ENCODE peak calls at places on chromosomes 2 and 18, in five cellular contexts. K is psoas muscle, N is foreskin fibroblast, G is transverse colon, F is progenitor cell of endocrine pancreas. X is an unnamed sample.

GRCh38 chr2:24403168-24403850 is 43.0 kb upstream of the ITSN2 start:
- DNase-seq in K (no peak), N (no peak), G (no peak), F (no peak), X (no peak)

GRCh38 chr2:55712477-55713060 is 18.9 kb upstream of the PNPT1 start:
- DNase-seq in K (no peak), N (no peak), G (no peak), F (no peak), X (no peak)

GRCh38 chr2:101625387-101625786 is 72.1 kb upstream of the MAP4K4 start:
- DNase-seq in K (no peak), N (no peak), G (no peak), F (no peak), X (no peak)

GRCh38 chr2:56215911-56216310 is 32.1 kb downstream of the CCDC85A start:
- DNase-seq in K (no peak), N (no peak), G (no peak), F (no peak), X (no peak)

GRCh38 chr18:47513036-47513435 is 261.6 kb upstream of the SKOR2 start:
- DNase-seq in K (no peak), N (no peak), G (no peak), F (no peak), X (no peak)

GRCh38 chr2:38406597-38407110 is 29.6 kb upstream of the ATL2 start:
- DNase-seq in K (peak; percentile 64), N (no peak), G (no peak), F (no peak), X (no peak)

GRCh38 chr2:159584796-159585195 is 31.6 kb downstream of the BAZ2B start:
- DNase-seq in K (no peak), N (no peak), G (no peak), F (no peak), X (no peak)

GRCh38 chr2:219772697-219773096 is 145.3 kb downstream of the SLC4A3 start:
- DNase-seq in K (no peak), N (no peak), G (no peak), F (no peak), X (no peak)

GRCh38 chr18:30889582-30890301 is 152.8 kb downstream of the DSC3 start:
- DNase-seq in K (no peak), N (no peak), G (no peak), F (no peak), X (no peak)

GRCh38 chr2:170812716-170813585 is 3.7 kb upstream of the GAD1 start:
- DNase-seq in K (no peak), N (peak; percentile 73), G (no peak), F (no peak), X (no peak)

GRCh38 chr2:172102159-172102857 is 392 bp downstream of the DLX2 start:
- DNase-seq in K (peak; percentile 59), N (peak; percentile 81), G (no peak), F (no peak), X (peak; percentile 57)

GRCh38 chr2:696463-696862 is 19.3 kb upstream of the TMEM18 start:
- DNase-seq in K (no peak), N (no peak), G (no peak), F (no peak), X (no peak)

GRCh38 chr2:43052944-43053306 is 173.5 kb downstream of the ZFP36L2 start:
- DNase-seq in K (no peak), N (no peak), G (no peak), F (no peak), X (no peak)

GRCh38 chr18:703660-704018 is 8.8 kb downstream of the ENOSF1 start:
- DNase-seq in K (no peak), N (no peak), G (no peak), F (no peak), X (no peak)

GRCh38 chr2:74856004-74856578 is 22.2 kb downstream of the HK2 start:
- DNase-seq in K (no peak), N (no peak), G (peak; percentile 67), F (no peak), X (no peak)

GRCh38 chr18:69944434-69944833 is 3.2 kb downstream of the CD226 start:
- DNase-seq in K (no peak), N (no peak), G (no peak), F (no peak), X (no peak)

GRCh38 chr2:221674446-221674845 is 102.3 kb upstream of the EPHA4 start:
- DNase-seq in K (no peak), N (no peak), G (no peak), F (no peak), X (no peak)

GRCh38 chr2:226869371-226869770 is 33.5 kb downstream of the RHBDD1 start:
- DNase-seq in K (no peak), N (peak; percentile 35), G (no peak), F (no peak), X (no peak)

GRCh38 chr18:70931942-70932814 is 643.3 kb downstream of the SOCS6 start:
- DNase-seq in K (no peak), N (no peak), G (no peak), F (no peak), X (no peak)

GRCh38 chr2:72779495-72779894 is 46.3 kb downstream of the EXOC6B start:
- DNase-seq in K (no peak), N (no peak), G (no peak), F (no peak), X (no peak)

GRCh38 chr2:74041182-74041581 is 56.5 kb downstream of the TET3 start:
- DNase-seq in K (no peak), N (no peak), G (no peak), F (no peak), X (no peak)

GRCh38 chr2:62287895-62288589 is 92.1 kb downstream of the B3GNT2 start:
- DNase-seq in K (peak; percentile 74), N (no peak), G (peak; percentile 77), F (no peak), X (peak; percentile 38)

GRCh38 chr18:34709104-34709503 is 994 bp upstream of the DTNA start:
- DNase-seq in K (peak; percentile 55), N (peak; percentile 88), G (no peak), F (no peak), X (no peak)

GRCh38 chr18:45567123-45567522 is 48.2 kb upstream of the SLC14A2 start:
- DNase-seq in K (no peak), N (no peak), G (no peak), F (no peak), X (no peak)

GRCh38 chr2:84741182-84741822 is 139.6 kb downstream of the TRABD2A start:
- DNase-seq in K (no peak), N (peak; percentile 36), G (peak; percentile 39), F (no peak), X (peak; percentile 44)

GRCh38 chr2:189022002-189022401 is 47.8 kb downstream of the COL3A1 start:
- DNase-seq in K (no peak), N (peak; percentile 94), G (no peak), F (no peak), X (no peak)

GRCh38 chr2:156598563-156598962 is 162.4 kb downstream of the GPD2 start:
- DNase-seq in K (no peak), N (no peak), G (no peak), F (no peak), X (no peak)

GRCh38 chr18:6015364-6015763 is 120.0 kb upstream of the TMEM200C start:
- DNase-seq in K (no peak), N (no peak), G (no peak), F (no peak), X (no peak)

GRCh38 chr18:60292186-60292585 is 80.4 kb downstream of the MC4R start:
- DNase-seq in K (no peak), N (no peak), G (no peak), F (no peak), X (no peak)

GRCh38 chr2:113896791-113897190 is 6.9 kb downstream of the ACTR3 start:
- DNase-seq in K (no peak), N (no peak), G (no peak), F (no peak), X (no peak)

GRCh38 chr2:197079414-197079813 is 152.9 kb upstream of the PGAP1 start:
- DNase-seq in K (no peak), N (no peak), G (no peak), F (no peak), X (no peak)

DNA sequence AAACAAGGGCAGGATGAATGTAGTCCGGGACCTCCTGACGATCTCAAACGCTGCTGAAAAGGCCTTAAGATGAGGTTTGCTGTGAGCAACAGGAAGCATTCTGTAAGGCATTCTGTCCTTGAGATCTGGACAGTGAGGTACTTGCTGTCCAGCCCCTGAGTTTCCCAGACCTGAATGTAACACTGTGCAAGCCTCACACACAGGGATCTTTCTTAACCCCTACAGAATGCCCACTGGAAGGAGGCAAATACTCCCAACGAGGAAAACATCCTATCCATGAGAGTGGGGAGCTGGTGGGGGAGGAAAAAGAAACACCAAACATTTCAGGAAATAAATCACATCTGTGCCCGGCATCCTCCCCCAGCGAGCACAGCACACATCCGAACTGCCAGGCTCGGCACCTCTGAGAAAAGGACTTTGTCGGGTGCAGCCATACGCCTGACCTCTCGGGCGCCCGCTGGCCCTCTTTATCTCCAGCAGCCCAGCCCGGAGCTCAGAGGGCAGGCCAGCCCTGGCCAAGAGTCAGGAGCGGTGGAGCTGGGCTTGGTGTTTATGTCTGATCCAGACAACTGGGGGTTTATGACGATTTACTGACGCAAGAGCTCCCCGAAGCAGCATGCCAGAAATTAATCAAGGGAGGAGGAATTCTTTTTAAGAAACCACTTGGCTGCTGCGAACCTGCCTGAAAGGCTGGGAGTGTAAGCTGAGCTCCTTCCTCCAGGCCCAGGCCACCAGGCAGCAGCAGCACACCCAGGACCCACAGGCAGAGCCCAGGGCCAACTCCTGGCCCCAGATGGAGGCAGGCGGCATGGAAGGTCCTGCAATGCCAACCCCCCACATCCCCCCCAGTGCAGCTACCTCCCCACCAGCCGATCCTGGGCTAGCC is 72.3 kb downstream of the HDAC4 start:
- DNase-seq in K (peak; percentile 90), N (peak; percentile 45), G (peak; percentile 65), F (no peak), X (peak; percentile 14)
- TF ChIP-seq CTCF in K (no peak), N (no peak), G (no peak), F (no peak), X (no peak)

DNA sequence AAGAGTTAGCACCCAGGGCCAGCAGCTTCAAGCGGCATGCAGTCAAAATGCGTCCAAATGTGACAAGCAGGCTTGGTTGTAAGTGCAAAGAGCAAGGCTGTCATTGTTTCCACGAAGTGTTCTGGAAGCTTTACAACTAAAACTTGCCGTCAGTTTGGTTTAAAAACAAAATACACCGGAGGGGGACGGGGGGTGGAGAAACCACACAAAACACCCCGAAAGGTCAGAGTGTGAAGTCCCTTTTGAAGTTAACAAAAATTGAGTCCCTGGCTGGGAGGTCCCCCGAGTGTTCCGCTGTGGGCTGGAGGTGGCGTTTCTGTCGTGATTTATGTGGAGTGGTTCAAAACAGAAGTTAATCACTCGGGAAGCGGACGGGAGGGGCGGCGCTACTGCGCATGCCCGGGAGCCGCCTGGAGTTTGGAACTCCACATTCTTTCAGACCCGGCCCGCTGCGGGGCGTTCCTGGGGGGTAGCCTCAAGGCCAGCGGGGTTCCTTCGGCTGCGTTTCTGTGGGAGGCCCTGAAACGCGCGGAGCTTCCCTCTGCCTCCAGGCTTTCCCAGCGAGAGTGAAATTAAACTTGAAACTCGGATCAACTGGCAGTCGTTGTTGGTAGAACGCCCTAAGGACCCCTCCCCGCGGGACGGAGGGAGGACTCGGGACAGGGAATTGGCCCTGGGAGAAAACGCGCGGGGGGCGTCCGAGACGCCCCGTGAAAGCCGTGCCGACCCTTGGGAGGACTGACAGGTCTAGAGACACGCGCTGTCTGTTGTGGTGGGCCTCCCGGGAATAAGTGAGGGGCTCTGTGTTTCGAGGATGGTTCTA is 1.4 kb downstream of the TGIF1 start:
- DNase-seq in K (peak; percentile 96), N (peak; percentile 89), G (peak; percentile 95), F (peak; percentile 85), X (peak; percentile 75)
- TF ChIP-seq CTCF in K (no peak), N (no peak), G (no peak), F (no peak), X (no peak)

GRCh38 chr2:18149660-18150246 is 271.3 kb downstream of the KCNS3 start:
- DNase-seq in K (no peak), N (peak; percentile 29), G (no peak), F (no peak), X (no peak)
- TF ChIP-seq CTCF in K (peak; percentile 79), N (peak; percentile 78), G (peak; percentile 68), F (peak; percentile 81), X (no peak)

GRCh38 chr18:72155327-72155726 is 388.8 kb downstream of the CBLN2 start:
- DNase-seq in K (no peak), N (no peak), G (no peak), F (no peak), X (no peak)
- TF ChIP-seq CTCF in K (no peak), N (no peak), G (no peak), F (no peak), X (no peak)

X was measured in natural killer cell.